ENCODE peak calls at places on chromosomes 5 and 9, in four cellular contexts. X is activated CD4-positive, alpha-beta memory T cell treated with anti-CD3 and anti-CD28 coated beads, Interleukin-2, amount 10 ng/mL, durations not matched to agents 7 days and 5 days; P is GM12891; C is activated CD8-positive, alpha-beta memory T cell treated with anti-CD3 and anti-CD28 coated beads for 4 hours. T is an unnamed sample.

GRCh38 chr5:14105717-14106435 is 37.3 kb upstream of the TRIO start:
- DNase-seq in P (no peak), X (no peak), C (no peak), T (no peak)

GRCh38 chr5:74947961-74948613 is 81.9 kb upstream of the FAM169A start:
- DNase-seq in C (no peak), X (no peak), P (no peak), T (no peak)

GRCh38 chr5:57176350-57176857 is 2.5 kb downstream of the GPBP1 start:
- DNase-seq in P (no peak), C (no peak), X (no peak), T (no peak)

GRCh38 chr5:5492087-5492933 is 69.8 kb downstream of the ICE1 start:
- DNase-seq in X (peak), C (no peak), P (no peak), T (peak)

GRCh38 chr5:124561451-124561850 is 185.0 kb downstream of the ZNF608 start:
- DNase-seq in C (no peak), P (no peak), X (no peak), T (no peak)

GRCh38 chr5:177064500-177065277 is 22.0 kb upstream of the FGFR4 start:
- DNase-seq in X (no peak), P (no peak), C (no peak), T (no peak)

GRCh38 chr5:9646843-9647242 is 16.7 kb upstream of the TAS2R1 start:
- DNase-seq in P (no peak), C (no peak), X (no peak), T (no peak)

GRCh38 chr5:149301744-149302380 is 30.2 kb downstream of the AFAP1L1 start:
- DNase-seq in C (no peak), X (no peak), P (no peak), T (no peak)

GRCh38 chr9:135864447-135865049 is 42.8 kb downstream of the CAMSAP1 start:
- DNase-seq in P (peak), X (peak), C (peak), T (peak)

GRCh38 chr5:133052317-133053175 is 733 bp downstream of the HSPA4 start:
- DNase-seq in P (peak), X (peak), C (peak), T (peak)

GRCh38 chr5:154813158-154813557 is 37.2 kb downstream of the FAXDC2 start:
- DNase-seq in X (no peak), C (no peak), P (no peak), T (no peak)

GRCh38 chr5:102314328-102314727 is 18.2 kb upstream of the SLCO4C1 start:
- DNase-seq in P (no peak), C (no peak), X (no peak), T (no peak)